ENCODE peak calls at places on chromosomes 5 and 9, in five cellular contexts. L is germinal center; N is activated CD4-positive, alpha-beta T cell treated with anti-CD3 and anti-CD28 coated beads, Interleukin-2, amount 50 U/mL, for 1 hour; O is AG10803; W is DMS53. Y is an unnamed sample.

GRCh38 chr9:120916573-120916972 is 10.0 kb downstream of the TRAF1 start:
- DNase-seq in L (no peak), N (no peak), O (peak), W (no peak), Y (no peak)

GRCh38 chr9:98742325-98743280 is 33.9 kb upstream of the GABBR2 start:
- DNase-seq in L (no peak), N (no peak), O (peak), W (no peak), Y (no peak)

GRCh38 chr9:91191443-91192378 is 170.0 kb downstream of the AUH start:
- DNase-seq in L (no peak), N (no peak), O (no peak), W (peak), Y (no peak)

GRCh38 chr9:128724744-128725211 is 851 bp upstream of the ZDHHC12 start:
- DNase-seq in L (peak), N (peak), O (peak), W (peak), Y (no peak)

GRCh38 chr9:110143969-110144545 is 63.9 kb downstream of the C9orf152 start:
- DNase-seq in L (peak), N (no peak), O (no peak), W (peak), Y (peak)

GRCh38 chr5:10533218-10533617 is 30.7 kb upstream of the ANKRD33B start:
- DNase-seq in L (no peak), N (no peak), O (no peak), W (no peak), Y (no peak)

GRCh38 chr5:101103874-101104273 is 200.8 kb upstream of the ST8SIA4 start:
- DNase-seq in L (no peak), N (no peak), O (no peak), W (peak), Y (no peak)

GRCh38 chr9:4196886-4197285 is 103.0 kb downstream of the GLIS3 start:
- DNase-seq in L (no peak), N (no peak), O (no peak), W (no peak), Y (no peak)

GRCh38 chr9:137301086-137301947 is 754 bp downstream of the NRARP start:
- DNase-seq in L (no peak), N (no peak), O (no peak), W (peak), Y (no peak)

GRCh38 chr5:23977996-23978395 is 470.6 kb downstream of the PRDM9 start:
- DNase-seq in L (no peak), N (no peak), O (no peak), W (peak), Y (no peak)

GRCh38 chr5:150599917-150600511 is 40.4 kb upstream of the SYNPO start:
- DNase-seq in L (no peak), N (no peak), O (peak), W (peak), Y (no peak)

GRCh38 chr5:160635046-160635445 is 213.4 kb downstream of the PTTG1 start:
- DNase-seq in L (no peak), N (no peak), O (no peak), W (no peak), Y (no peak)

GRCh38 chr5:78300464-78301045 is 6.1 kb upstream of the AP3B1 start:
- DNase-seq in L (no peak), N (no peak), O (peak), W (peak), Y (peak)

GRCh38 chr9:94002316-94003140 is 47.4 kb upstream of the BARX1 start:
- DNase-seq in L (peak), N (no peak), O (peak), W (peak), Y (no peak)

GRCh38 chr5:172820046-172820767 is 13.8 kb upstream of the ERGIC1 start:
- DNase-seq in L (no peak), N (no peak), O (no peak), W (no peak), Y (no peak)

GRCh38 chr9:124452326-124452725 is 2.1 kb downstream of the ADGRD2 start:
- DNase-seq in L (no peak), N (no peak), O (no peak), W (no peak), Y (no peak)

GRCh38 chr5:121430538-121430937 is 421.1 kb upstream of the FTMT start:
- DNase-seq in L (no peak), N (no peak), O (no peak), W (peak), Y (no peak)

GRCh38 chr5:5951953-5952352 is 426.4 kb downstream of the MED10 start:
- DNase-seq in L (no peak), N (no peak), O (no peak), W (no peak), Y (no peak)

GRCh38 chr5:84379749-84380148 is 4.9 kb downstream of the EDIL3 start:
- DNase-seq in L (no peak), N (no peak), O (no peak), W (peak), Y (no peak)

GRCh38 chr5:10303699-10304170 is 4.0 kb downstream of the CMBL start:
- DNase-seq in L (no peak), N (no peak), O (no peak), W (peak), Y (no peak)

GRCh38 chr5:160315968-160316367 is 3.6 kb upstream of the CCNJL start:
- DNase-seq in L (no peak), N (no peak), O (peak), W (peak), Y (no peak)

GRCh38 chr9:37565661-37566618 is 10.2 kb downstream of the FBXO10 start:
- DNase-seq in L (peak), N (no peak), O (no peak), W (no peak), Y (no peak)

Y was measured in CD4-positive, alpha-beta memory T cell.